ENCODE peak calls at places on chromosomes 13 and 19, in seven cellular contexts. E is nephron progenitor cell; R is activated CD4-positive, alpha-beta T cell treated with anti-CD3 and anti-CD28 coated beads for 1 hour; Q is CD8-positive, alpha-beta T cell; M is lung microvascular endothelial cell; N is stimulated activated CD4-positive, alpha-beta T cell treated with anti-CD3 and anti-CD28 coated beads, Interleukin-15, amount 100 ng/mL, for 24 hours; I is fibroblast of lung. C is an unnamed sample.

GRCh38 chr13:42740753-42741152 is 40.6 kb upstream of the FAM216B start:
- DNase-seq in E (no peak), R (no peak), Q (no peak), M (peak; percentile 72), N (no peak), I (no peak), C (no peak)

GRCh38 chr19:42028304-42029216 is 34.5 kb upstream of the ATP1A3 start:
- DNase-seq in E (peak; percentile 53), R (no peak), Q (no peak), M (no peak), N (peak; percentile 48), I (no peak), C (peak; percentile 98)

GRCh38 chr19:17052439-17052838 is 22.8 kb downstream of the HAUS8 start:
- DNase-seq in E (peak; percentile 48), R (no peak), Q (no peak), M (peak; percentile 62), N (no peak), I (peak; percentile 67), C (peak; percentile 87)

GRCh38 chr19:35108730-35109129 is 6.9 kb upstream of the FXYD3 start:
- DNase-seq in E (no peak), R (no peak), Q (no peak), M (no peak), N (no peak), I (no peak), C (no peak)

GRCh38 chr13:45441633-45442032 is 23.1 kb upstream of the COG3 start:
- DNase-seq in E (no peak), R (no peak), Q (no peak), M (peak; percentile 45), N (peak; percentile 16), I (peak; percentile 15), C (no peak)

GRCh38 chr19:48547722-48548121 is 4.2 kb upstream of the SULT2B1 start:
- DNase-seq in E (no peak), R (no peak), Q (no peak), M (no peak), N (no peak), I (no peak), C (no peak)

GRCh38 chr19:38921420-38922274 is 8.9 kb downstream of the SARS2 start:
- DNase-seq in E (no peak), R (no peak), Q (no peak), M (no peak), N (no peak), I (no peak), C (peak; percentile 13)

GRCh38 chr19:49442793-49443365 is 1.6 kb upstream of the SLC17A7 start:
- DNase-seq in E (peak; percentile 99), R (no peak), Q (peak; percentile 31), M (peak; percentile 83), N (peak; percentile 81), I (peak; percentile 68), C (peak; percentile 100)

GRCh38 chr13:27406178-27406939 is 18.1 kb upstream of the GTF3A start:
- DNase-seq in E (no peak), R (no peak), Q (peak; percentile 18), M (peak; percentile 61), N (no peak), I (peak; percentile 58), C (no peak)

GRCh38 chr13:61778531-61778930 is 362.9 kb upstream of the PCDH20 start:
- DNase-seq in E (no peak), R (no peak), Q (no peak), M (no peak), N (no peak), I (no peak), C (no peak)

GRCh38 chr13:78131811-78132210 is 213.2 kb upstream of the EDNRB start:
- DNase-seq in E (no peak), R (no peak), Q (no peak), M (peak; percentile 13), N (no peak), I (peak; percentile 32), C (no peak)

GRCh38 chr13:107025991-107026390 is 458.1 kb upstream of the ARGLU1 start:
- DNase-seq in E (no peak), R (no peak), Q (no peak), M (peak; percentile 41), N (no peak), I (peak; percentile 77), C (no peak)

GRCh38 chr13:35502456-35502855 is 26.0 kb upstream of the MAB21L1 start:
- DNase-seq in E (no peak), R (no peak), Q (no peak), M (no peak), N (no peak), I (no peak), C (no peak)

GRCh38 chr19:46890423-46891170 is 29.8 kb downstream of the ARHGAP35 start:
- DNase-seq in E (no peak), R (no peak), Q (no peak), M (peak; percentile 14), N (no peak), I (peak; percentile 87), C (no peak)

GRCh38 chr19:12639901-12640613 is 26.5 kb downstream of the MAN2B1 start:
- DNase-seq in E (peak; percentile 78), R (peak; percentile 74), Q (peak; percentile 76), M (peak; percentile 84), N (peak; percentile 94), I (peak; percentile 69), C (peak; percentile 95)

GRCh38 chr13:31046711-31047279 is 114.3 kb downstream of the TEX26 start:
- DNase-seq in E (no peak), R (no peak), Q (no peak), M (peak; percentile 65), N (no peak), I (peak; percentile 75), C (peak; percentile 44)

GRCh38 chr19:869245-870177 is 10.0 kb downstream of the CFD start:
- DNase-seq in E (no peak), R (no peak), Q (no peak), M (peak; percentile 90), N (no peak), I (peak; percentile 96), C (peak; percentile 50)

GRCh38 chr19:45340899-45341453 is 426 bp downstream of the KLC3 start:
- DNase-seq in E (no peak), R (no peak), Q (no peak), M (no peak), N (no peak), I (peak; percentile 15), C (peak; percentile 81)

GRCh38 chr13:106433066-106433465 is 102.4 kb downstream of the EFNB2 start:
- DNase-seq in E (no peak), R (no peak), Q (no peak), M (no peak), N (no peak), I (no peak), C (no peak)

C was measured in endodermal cell.